ENCODE peak calls at places on chromosomes 11 and 22, in six cellular contexts. Y, L, U, H, Z and M are unnamed samples.

GRCh38 chr11:112024178-112024777 is 930 bp upstream of the DLAT start:
- DNase-seq in Y (no peak), L (no peak), U (peak), H (no peak), Z (no peak), M (peak)

GRCh38 chr22:17115927-17116326 is 5.2 kb downstream of the TMEM121B start:
- DNase-seq in Y (no peak), L (no peak), U (no peak), H (no peak), Z (no peak), M (no peak)

GRCh38 chr11:118251858-118252652 is at the start of gene MPZL3:
- DNase-seq in Y (peak), L (peak), U (peak), H (peak), Z (peak), M (peak)

GRCh38 chr11:1178201-1178885 is 20.6 kb downstream of the MUC5AC start:
- DNase-seq in Y (no peak), L (peak), U (no peak), H (no peak), Z (no peak), M (no peak)

GRCh38 chr22:36377022-36377631 is 10.6 kb downstream of the MYH9 start:
- DNase-seq in Y (peak), L (no peak), U (no peak), H (no peak), Z (no peak), M (no peak)

GRCh38 chr11:72642815-72643511 is 31.3 kb downstream of the PDE2A start:
- DNase-seq in Y (peak), L (peak), U (no peak), H (peak), Z (no peak), M (peak)

GRCh38 chr11:65861165-65861505 is 902 bp downstream of the MUS81 start:
- DNase-seq in Y (no peak), L (no peak), U (no peak), H (no peak), Z (peak), M (no peak)

GRCh38 chr11:67303132-67303988 is at the start of gene SSH3:
- DNase-seq in Y (peak), L (peak), U (peak), H (peak), Z (peak), M (no peak)

GRCh38 chr22:47030143-47030641 is 267.7 kb downstream of the TBC1D22A start:
- DNase-seq in Y (no peak), L (no peak), U (no peak), H (no peak), Z (no peak), M (no peak)

GRCh38 chr11:85643255-85643654 is 4.5 kb upstream of the TMEM126A start:
- DNase-seq in Y (no peak), L (no peak), U (no peak), H (no peak), Z (no peak), M (no peak)

GRCh38 chr22:46681010-46681409 is 57.0 kb downstream of the CERK start:
- DNase-seq in Y (no peak), L (no peak), U (peak), H (no peak), Z (no peak), M (no peak)

GRCh38 chr22:45127866-45128265 is 35.9 kb upstream of the NUP50 start:
- DNase-seq in Y (no peak), L (no peak), U (no peak), H (no peak), Z (peak), M (no peak)